ENCODE peak calls at places on chromosomes 16 and 17, in ten cellular contexts. V is PC-3, G is mucosa of descending colon, L is H9, I is body of pancreas, R is transverse colon, J is left ventricle myocardium inferior, Y is OCI-LY7, C is tibial nerve, U is fibroblast of lung. P is an unnamed sample.

GRCh38 chr16:23339781-23340180 is 37.7 kb downstream of the SCNN1B start:
- DNase-seq in V (peak; percentile 46), G (no peak), L (no peak), I (no peak), R (no peak), J (no peak), Y (no peak), C (no peak), U (no peak), P (no peak)

GRCh38 chr16:31052131-31052530 is 18.8 kb downstream of the STX4 start:
- DNase-seq in V (peak; percentile 91), G (no peak), L (no peak), I (peak; percentile 30), R (peak; percentile 36), J (no peak), Y (no peak), C (peak; percentile 54), U (peak; percentile 96), P (peak; percentile 78)

GRCh38 chr17:66751771-66752170 is 83.1 kb upstream of the CACNG5 start:
- DNase-seq in V (no peak), G (no peak), L (no peak), I (no peak), R (no peak), J (no peak), Y (no peak), C (no peak), U (no peak), P (no peak)

GRCh38 chr17:45274033-45274432 is 12.1 kb upstream of the SPATA32 start:
- DNase-seq in V (no peak), G (no peak), L (no peak), I (no peak), R (no peak), J (no peak), Y (no peak), C (no peak), U (no peak), P (no peak)

GRCh38 chr17:79026345-79027273 is 2.6 kb downstream of the C1QTNF1 start:
- DNase-seq in V (peak; percentile 95), G (peak; percentile 74), L (no peak), I (peak; percentile 40), R (peak; percentile 56), J (peak; percentile 63), Y (no peak), C (no peak), U (peak; percentile 74), P (no peak)

GRCh38 chr17:41392278-41392677 is 5.1 kb downstream of the KRT31 start:
- DNase-seq in V (no peak), G (no peak), L (no peak), I (no peak), R (no peak), J (no peak), Y (no peak), C (no peak), U (peak; percentile 55), P (no peak)

GRCh38 chr16:89822188-89823086 is 5.8 kb upstream of the SPIRE2 start:
- DNase-seq in V (no peak), G (peak; percentile 41), L (no peak), I (no peak), R (peak; percentile 54), J (no peak), Y (no peak), C (no peak), U (no peak), P (peak; percentile 79)

GRCh38 chr17:81004336-81005015 is 12.8 kb downstream of the CHMP6 start:
- DNase-seq in V (no peak), G (no peak), L (no peak), I (no peak), R (no peak), J (no peak), Y (no peak), C (no peak), U (no peak), P (peak; percentile 49)

GRCh38 chr17:17547210-17547764 is 44.2 kb downstream of the PEMT start:
- DNase-seq in V (no peak), G (no peak), L (no peak), I (no peak), R (no peak), J (peak; percentile 42), Y (no peak), C (no peak), U (no peak), P (no peak)

GRCh38 chr17:72113751-72114150 is 7.1 kb upstream of the SOX9 start:
- DNase-seq in V (no peak), G (no peak), L (no peak), I (no peak), R (no peak), J (no peak), Y (no peak), C (no peak), U (no peak), P (no peak)

GRCh38 chr16:84700518-84701277 is 898 bp downstream of the USP10 start:
- DNase-seq in V (peak; percentile 36), G (no peak), L (no peak), I (peak; percentile 24), R (peak; percentile 44), J (no peak), Y (peak; percentile 65), C (peak; percentile 21), U (peak; percentile 37), P (peak; percentile 43)

GRCh38 chr16:66746682-66747081 is 4.7 kb downstream of the DYNC1LI2 start:
- DNase-seq in V (no peak), G (no peak), L (no peak), I (peak; percentile 37), R (no peak), J (no peak), Y (no peak), C (no peak), U (no peak), P (no peak)

GRCh38 chr17:13158511-13159240 is 140.8 kb upstream of the ELAC2 start:
- DNase-seq in V (no peak), G (no peak), L (no peak), I (no peak), R (no peak), J (no peak), Y (no peak), C (no peak), U (no peak), P (no peak)

GRCh38 chr16:31114468-31114867 is 3.0 kb upstream of the KAT8 start:
- DNase-seq in V (no peak), G (no peak), L (no peak), I (no peak), R (no peak), J (no peak), Y (no peak), C (no peak), U (no peak), P (no peak)

GRCh38 chr16:22317001-22317530 is 19.9 kb downstream of the POLR3E start:
- DNase-seq in V (no peak), G (no peak), L (no peak), I (no peak), R (no peak), J (no peak), Y (no peak), C (no peak), U (no peak), P (no peak)

GRCh38 chr17:83073389-83074063 is 5.9 kb upstream of the METRNL start:
- DNase-seq in V (peak; percentile 72), G (peak; percentile 88), L (no peak), I (no peak), R (peak; percentile 87), J (peak; percentile 52), Y (no peak), C (no peak), U (no peak), P (no peak)

GRCh38 chr16:21179983-21180365 is 21.5 kb downstream of the LDAF1 start:
- DNase-seq in V (no peak), G (no peak), L (no peak), I (no peak), R (no peak), J (no peak), Y (no peak), C (no peak), U (no peak), P (no peak)
- H3K9me3 ChIP-seq in V (no peaks in the 10 kb centered on the region), G (no peaks in the 10 kb centered on the region), L (peaks cover 10% of the 10 kb centered on the region), I (no peaks in the 10 kb centered on the region), R (no peaks in the 10 kb centered on the region), J (no peaks in the 10 kb centered on the region), Y (peaks cover 7% of the 10 kb centered on the region), C (no peaks in the 10 kb centered on the region), U (no peaks in the 10 kb centered on the region), P (no peaks in the 10 kb centered on the region)

GRCh38 chr17:27797390-27798091 is 2.8 kb downstream of the NOS2 start:
- DNase-seq in V (no peak), G (no peak), L (no peak), I (no peak), R (peak; percentile 57), J (no peak), Y (no peak), C (no peak), U (no peak), P (no peak)
- H3K4me1 ChIP-seq in V (no peaks in the 10 kb centered on the region), G (peaks cover 18% of the 10 kb centered on the region), L (no peaks in the 10 kb centered on the region), I (peaks cover 11% of the 10 kb centered on the region), R (peaks cover 23% of the 10 kb centered on the region), J (peaks cover 12% of the 10 kb centered on the region), Y (no peaks in the 10 kb centered on the region), C (peaks cover 12% of the 10 kb centered on the region), U (no peaks in the 10 kb centered on the region), P (no peaks in the 10 kb centered on the region)

DNA sequence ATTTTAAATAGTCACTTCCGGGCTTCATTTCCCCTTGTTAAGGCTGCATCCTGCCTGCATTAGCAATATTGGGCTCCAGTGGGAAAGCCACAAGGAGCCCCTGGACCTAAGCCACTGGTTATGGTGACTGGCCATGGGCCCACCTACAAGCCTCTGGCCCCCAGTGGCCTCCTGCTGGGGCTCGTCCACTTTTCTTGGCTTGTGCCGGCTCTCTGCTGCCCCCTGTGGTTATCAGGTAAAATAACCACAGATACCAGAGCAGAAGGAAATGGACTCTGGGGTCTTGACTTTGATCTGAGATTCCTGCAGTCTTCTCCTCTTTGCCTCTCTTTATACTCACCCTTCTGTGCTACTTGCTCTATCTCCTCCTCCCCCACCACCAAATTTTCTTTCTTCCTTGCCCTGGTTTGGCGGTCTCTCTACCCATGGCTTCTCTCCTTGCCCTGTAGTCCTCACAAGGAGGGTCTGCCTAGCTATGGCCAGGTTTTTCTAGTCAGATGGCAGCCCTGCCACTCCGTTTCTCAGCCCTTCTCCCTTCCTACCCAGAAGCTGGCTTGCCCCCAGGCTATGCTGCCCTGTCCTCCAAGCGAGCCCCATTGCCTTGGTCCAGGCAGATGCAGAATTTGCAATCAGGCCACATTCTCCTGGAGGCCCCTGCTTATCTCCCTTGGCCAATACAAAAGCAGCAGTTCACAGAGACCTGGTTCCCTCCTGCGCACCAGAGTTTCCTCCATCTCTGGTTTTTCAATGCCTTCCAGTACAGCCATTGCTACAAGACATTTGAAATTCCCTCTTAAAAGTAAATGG is 82.9 kb upstream of the RCVRN start:
- DNase-seq in V (no peak), G (peak; percentile 41), L (peak; percentile 78), I (peak; percentile 17), R (peak; percentile 21), J (peak; percentile 31), Y (peak; percentile 51), C (no peak), U (peak; percentile 40), P (no peak)
- H3K9me3 ChIP-seq in V (no peaks in the 10 kb centered on the region), G (no peaks in the 10 kb centered on the region), L (no peaks in the 10 kb centered on the region), I (no peaks in the 10 kb centered on the region), R (no peaks in the 10 kb centered on the region), J (no peaks in the 10 kb centered on the region), Y (no peaks in the 10 kb centered on the region), C (no peaks in the 10 kb centered on the region), U (no peaks in the 10 kb centered on the region), P (no peaks in the 10 kb centered on the region)

DNA sequence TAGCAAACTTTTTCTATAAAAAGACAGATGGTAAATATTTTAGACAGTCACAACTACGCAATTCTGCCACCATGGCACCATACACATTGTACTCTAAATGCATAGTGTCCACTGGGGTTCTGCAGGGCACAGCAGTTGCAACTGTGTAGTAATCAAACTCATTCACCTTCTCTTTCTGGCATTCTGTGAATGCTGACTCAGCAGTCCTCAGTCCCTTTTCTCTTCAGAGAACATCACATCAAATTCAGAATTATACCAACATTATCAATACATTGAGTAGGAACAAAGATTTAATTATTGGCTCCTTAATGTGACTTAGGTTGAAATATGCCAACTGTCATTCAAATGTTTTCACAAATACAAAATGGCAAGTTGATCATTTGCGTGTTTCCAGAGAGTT is 74.2 kb upstream of the N4BP1 start:
- DNase-seq in V (no peak), G (no peak), L (no peak), I (no peak), R (no peak), J (no peak), Y (no peak), C (no peak), U (no peak), P (no peak)
- H3K4me1 ChIP-seq in V (no peaks in the 10 kb centered on the region), G (no peaks in the 10 kb centered on the region), L (no peaks in the 10 kb centered on the region), I (no peaks in the 10 kb centered on the region), R (no peaks in the 10 kb centered on the region), J (peaks cover 3% of the 10 kb centered on the region), Y (no peaks in the 10 kb centered on the region), C (no peaks in the 10 kb centered on the region), U (no peaks in the 10 kb centered on the region), P (no peaks in the 10 kb centered on the region)